ENCODE peak calls at places on chromosome 22, in nine cellular contexts. W is right atrium auricular region, G is Caco-2, B is left ventricle myocardium inferior, K is PC-3, P is astrocyte of the spinal cord, M is lung, V is adrenal gland, E is AG10803. T is an unnamed sample.
A peak's percentile ranks its signal among the peaks of the same experiment; 100 is the strongest.

GRCh38 chr22:17063372-17064106 is 21.3 kb upstream of the IL17RA start:
- DNase-seq in P (no peak), G (no peak), V (peak; percentile 45), E (peak; percentile 29), M (no peak), W (no peak), B (no peak), K (no peak), T (no peak)

GRCh38 chr22:40183029-40183581 is 5.4 kb downstream of the TNRC6B start:
- DNase-seq in M (no peak), V (no peak), W (no peak), K (peak; percentile 57), G (peak; percentile 48), B (no peak), P (peak; percentile 87), E (peak; percentile 92), T (peak; percentile 63)

GRCh38 chr22:31829505-31829904 is 75.7 kb downstream of the DEPDC5 start:
- DNase-seq in V (peak; percentile 76), B (no peak), E (peak; percentile 91), W (no peak), K (peak; percentile 89), G (no peak), M (no peak), P (peak; percentile 89), T (peak; percentile 60)

GRCh38 chr22:35558031-35558430 is 17.4 kb downstream of the RASD2 start:
- DNase-seq in M (no peak), B (no peak), W (no peak), G (no peak), K (no peak), V (no peak), P (no peak), E (no peak), T (no peak)

GRCh38 chr22:38262051-38262795 is 10.6 kb downstream of the TMEM184B start:
- DNase-seq in E (no peak), P (no peak), B (peak; percentile 50), K (peak; percentile 42), W (no peak), V (peak; percentile 65), M (peak; percentile 73), G (peak; percentile 49), T (no peak)

GRCh38 chr22:24693359-24693758 is 81.2 kb downstream of the PIWIL3 start:
- DNase-seq in W (no peak), V (no peak), B (no peak), E (no peak), G (no peak), M (no peak), K (peak; percentile 21), P (no peak), T (no peak)

GRCh38 chr22:41922336-41922735 is 4.3 kb downstream of the TNFRSF13C start:
- DNase-seq in B (no peak), W (no peak), P (no peak), G (no peak), E (no peak), V (no peak), M (no peak), K (no peak), T (no peak)

GRCh38 chr22:32478994-32479393 is 4.4 kb downstream of the FBXO7 start:
- DNase-seq in W (no peak), M (no peak), K (no peak), B (no peak), E (peak; percentile 22), G (no peak), V (peak; percentile 46), P (no peak), T (no peak)

GRCh38 chr22:28812491-28812890 is 12.1 kb upstream of the XBP1 start:
- DNase-seq in E (no peak), M (no peak), V (no peak), G (no peak), B (no peak), K (no peak), W (no peak), P (no peak), T (no peak)

GRCh38 chr22:28815729-28816128 is 15.4 kb upstream of the XBP1 start:
- DNase-seq in B (no peak), G (no peak), W (no peak), E (no peak), M (no peak), P (no peak), K (no peak), V (no peak), T (no peak)

GRCh38 chr22:28815101-28815500 is 14.7 kb upstream of the XBP1 start:
- DNase-seq in K (no peak), G (no peak), V (no peak), P (no peak), B (no peak), E (no peak), M (no peak), W (no peak), T (no peak)

GRCh38 chr22:28810839-28811491 is 10.6 kb upstream of the XBP1 start:
- DNase-seq in P (no peak), V (no peak), K (no peak), M (no peak), G (no peak), W (no peak), E (peak; percentile 12), B (no peak), T (no peak)

DNA sequence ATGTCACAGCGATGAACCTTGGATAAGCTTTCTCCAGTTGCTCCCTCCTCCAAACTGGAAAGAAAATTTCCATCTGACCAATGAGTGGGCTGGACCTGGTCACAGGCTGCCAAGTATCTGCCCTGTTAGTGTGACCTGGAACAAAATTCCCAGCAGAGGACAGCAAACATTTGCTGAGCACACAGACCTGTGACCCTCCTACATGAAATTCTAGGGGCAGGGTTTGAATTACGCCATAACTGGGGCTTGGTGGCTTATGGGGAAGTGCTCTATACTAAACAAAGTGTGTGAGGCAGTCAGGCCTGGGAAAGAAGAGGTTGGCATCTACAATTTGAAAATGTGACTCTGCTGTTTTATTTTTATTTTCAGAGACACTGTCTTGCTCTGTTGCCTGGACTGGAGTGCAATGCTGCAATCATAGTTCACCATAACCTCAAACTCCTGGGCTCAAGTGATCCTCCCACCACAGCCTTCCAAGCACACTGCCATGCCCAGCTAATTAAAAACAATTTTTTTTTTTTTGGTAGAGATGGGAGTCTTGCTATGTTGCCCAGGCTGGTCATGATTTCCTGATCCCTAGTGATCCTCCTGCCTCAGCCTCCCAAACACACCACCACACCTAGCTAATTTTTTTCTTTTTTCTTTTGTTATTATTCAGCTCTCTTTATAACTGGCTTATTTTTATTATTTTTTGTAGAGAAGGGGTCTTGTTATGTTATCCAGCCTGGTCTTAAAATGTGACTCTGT is 13.6 kb upstream of the XBP1 start:
- DNase-seq in M (peak; percentile 76), P (no peak), W (no peak), K (no peak), G (peak; percentile 93), V (peak; percentile 59), E (no peak), B (no peak), T (no peak)
- TF ChIP-seq CTCF in M (no peak), P (no peak), W (no peak), K (no peak), G (no peak), V (no peak), E (no peak), B (no peak), T (no peak)

DNA sequence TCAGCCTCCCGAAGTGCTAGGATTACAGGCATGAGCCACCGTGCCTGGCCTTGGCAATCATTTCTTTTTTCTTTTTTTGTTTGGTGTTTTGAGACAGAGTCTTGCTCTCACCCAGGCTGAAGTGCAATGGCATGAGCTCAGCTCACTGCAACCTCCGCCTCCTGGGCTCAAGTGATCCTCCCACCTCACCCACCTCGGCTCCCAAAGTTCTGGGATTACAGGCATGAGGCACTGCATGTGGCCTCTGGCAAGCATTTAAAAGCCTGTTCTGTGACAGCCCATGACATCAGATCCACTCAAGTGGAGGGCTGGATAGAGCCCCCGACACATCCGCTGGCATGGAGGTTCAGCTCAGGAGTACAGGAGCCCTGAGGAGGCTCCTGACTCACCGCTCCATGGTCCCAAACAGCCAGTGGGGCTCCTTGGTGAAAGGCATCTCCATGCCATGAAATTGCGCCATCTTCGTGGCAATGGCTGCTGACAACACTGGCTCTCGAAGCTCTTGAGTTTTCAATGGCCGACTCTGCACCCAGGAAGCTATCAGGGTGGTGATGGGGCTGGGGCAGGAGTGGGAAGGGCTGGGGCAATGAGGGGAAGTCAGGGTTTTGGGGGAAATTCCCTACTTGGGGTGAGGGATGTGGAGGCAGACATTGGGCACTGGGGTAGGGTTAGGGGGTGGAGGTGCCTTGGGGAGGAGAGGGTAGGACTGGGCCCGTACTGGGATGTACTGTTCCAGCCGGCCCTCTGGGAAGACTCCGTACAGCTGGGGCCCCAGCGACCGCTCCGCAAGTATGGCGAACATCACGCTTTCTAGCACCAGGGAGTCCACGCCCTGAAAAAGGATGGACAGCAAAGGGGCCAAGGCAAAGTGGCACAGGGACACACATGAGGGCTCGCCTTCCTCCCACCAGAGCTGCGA is 1.4 kb downstream of the CHKB start:
- DNase-seq in P (no peak), W (no peak), K (no peak), G (peak; percentile 29), B (no peak), V (no peak), M (no peak), E (no peak), T (no peak)
- H3K4me3 ChIP-seq in P (peak overlapping the region; percentile 82), W (peak overlapping the region; percentile 85), K (peak overlapping the region; percentile 77), G (peak overlapping the region; percentile 58), B (peak overlapping the region; percentile 83), V (no peak overlapping the region), M (peak overlapping the region; percentile 65), E (peak overlapping the region; percentile 85), T (peak overlapping the region; percentile 87)

DNA sequence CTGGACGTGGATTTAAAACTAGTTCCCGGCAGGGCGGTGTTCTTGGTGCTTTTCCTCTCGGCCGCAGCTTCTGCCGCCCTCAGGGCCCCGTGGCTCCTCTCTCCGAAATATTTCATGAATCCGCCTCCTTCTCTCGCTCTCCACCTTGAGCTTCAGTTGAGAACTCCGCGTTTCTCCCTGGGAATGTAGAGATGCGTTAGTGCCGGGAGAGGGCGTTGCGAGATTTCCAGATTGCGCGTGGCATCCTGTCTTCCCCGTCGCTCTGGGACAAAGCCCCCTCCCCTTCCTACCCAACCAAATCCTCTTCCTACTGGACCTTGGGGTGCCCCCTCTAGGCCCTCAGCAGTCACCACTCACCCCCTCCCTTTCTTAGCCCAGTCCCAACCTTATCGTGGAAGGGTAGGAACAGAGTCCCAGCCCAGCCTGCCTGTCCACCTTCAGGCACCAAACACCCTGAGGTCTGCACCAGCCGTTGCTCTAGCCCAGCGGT is 15.5 kb upstream of the RAC2 start:
- DNase-seq in V (no peak), E (peak; percentile 46), W (no peak), B (no peak), K (peak; percentile 63), M (no peak), P (peak; percentile 52), G (no peak), T (no peak)
- TF ChIP-seq CTCF in V (peak; percentile 14), E (peak; percentile 71), W (peak; percentile 49), B (peak; percentile 36), K (peak; percentile 71), M (no peak), P (peak; percentile 80), G (no peak), T (peak; percentile 74)

GRCh38 chr22:45905924-45906865 is 70.8 kb downstream of the WNT7B start:
- DNase-seq in M (no peak), K (no peak), G (no peak), P (peak; percentile 43), V (no peak), B (peak; percentile 38), W (peak; percentile 61), E (peak; percentile 81), T (peak; percentile 9)

GRCh38 chr22:45904236-45904635 is 72.7 kb downstream of the WNT7B start:
- DNase-seq in E (no peak), W (no peak), B (no peak), G (no peak), M (no peak), P (no peak), V (peak; percentile 30), K (no peak), T (no peak)

GRCh38 chr22:45906946-45907345 is 70.0 kb downstream of the WNT7B start:
- DNase-seq in V (no peak), E (no peak), W (no peak), K (no peak), M (no peak), P (no peak), G (no peak), B (no peak), T (no peak)

GRCh38 chr22:45905326-45905923 is 71.5 kb downstream of the WNT7B start:
- DNase-seq in E (no peak), P (no peak), W (no peak), K (no peak), B (no peak), V (no peak), G (no peak), M (no peak), T (no peak)

GRCh38 chr22:45903355-45904149 is 73.4 kb downstream of the WNT7B start:
- DNase-seq in M (no peak), W (no peak), E (peak; percentile 58), P (peak; percentile 82), K (peak; percentile 60), V (peak; percentile 44), B (no peak), G (no peak), T (peak; percentile 16)
- H3K4me3 ChIP-seq in M (no peak overlapping the region), W (no peak overlapping the region), E (no peak overlapping the region), P (no peak overlapping the region), K (peak overlapping the region; percentile 48), V (no peak overlapping the region), B (no peak overlapping the region), G (no peak overlapping the region), T (peak overlapping the region; percentile 2)